ENCODE peak calls at places on chromosomes 13 and 19, in five cellular contexts. T is breast epithelium, H is endothelial cell, L is PC-9, K is cardiac fibroblast. F is an unnamed sample.

GRCh38 chr13:83272076-83272475 is 610.2 kb downstream of the SLITRK1 start:
- DNase-seq in T (no peak), H (no peak), L (no peak), K (peak), F (no peak)

GRCh38 chr19:39319892-39320168 is 833 bp downstream of the LRFN1 start:
- DNase-seq in T (no peak), H (no peak), L (no peak), K (no peak), F (no peak)

GRCh38 chr13:24215732-24216131 is 55.2 kb downstream of the SPATA13 start:
- DNase-seq in T (peak), H (no peak), L (no peak), K (peak), F (no peak)

GRCh38 chr13:96730676-96731075 is 263.6 kb downstream of the OXGR1 start:
- DNase-seq in T (no peak), H (no peak), L (no peak), K (no peak), F (no peak)

GRCh38 chr13:101181076-101181685 is 235.1 kb downstream of the NALCN start:
- DNase-seq in T (no peak), H (no peak), L (no peak), K (no peak), F (no peak)

GRCh38 chr13:97179501-97179900 is 42.6 kb upstream of the MBNL2 start:
- DNase-seq in T (peak), H (no peak), L (peak), K (no peak), F (no peak)

GRCh38 chr13:33235078-33235477 is 50.5 kb downstream of the STARD13 start:
- DNase-seq in T (no peak), H (no peak), L (no peak), K (peak), F (no peak)

GRCh38 chr13:42412812-42413795 is 141.2 kb downstream of the AKAP11 start:
- DNase-seq in T (no peak), H (no peak), L (no peak), K (peak), F (no peak)

GRCh38 chr19:30692517-30692870 is 320.3 kb downstream of the ZNF536 start:
- DNase-seq in T (no peak), H (no peak), L (no peak), K (peak), F (no peak)

GRCh38 chr19:30693179-30693578 is 321.0 kb downstream of the ZNF536 start:
- DNase-seq in T (no peak), H (no peak), L (no peak), K (no peak), F (no peak)

GRCh38 chr19:30694156-30694555 is 322.0 kb downstream of the ZNF536 start:
- DNase-seq in T (no peak), H (no peak), L (no peak), K (no peak), F (no peak)

GRCh38 chr19:30696514-30696913 is 324.3 kb downstream of the ZNF536 start:
- DNase-seq in T (no peak), H (peak), L (no peak), K (peak), F (no peak)

GRCh38 chr19:30695171-30695875 is 323.1 kb downstream of the ZNF536 start:
- DNase-seq in T (no peak), H (peak), L (no peak), K (no peak), F (no peak)
- TF ChIP-seq CTCF in T (no peak), H (no peak), L (no peak), K (no peak), F (no peak)

GRCh38 chr13:41403983-41404382 is 53.4 kb upstream of the RGCC start:
- DNase-seq in T (no peak), H (no peak), L (no peak), K (no peak), F (no peak)

GRCh38 chr13:41405367-41405766 is 52.0 kb upstream of the RGCC start:
- DNase-seq in T (no peak), H (no peak), L (no peak), K (no peak), F (no peak)

GRCh38 chr13:41398494-41399190 is 58.7 kb upstream of the RGCC start:
- DNase-seq in T (no peak), H (no peak), L (no peak), K (no peak), F (no peak)

GRCh38 chr13:41402695-41403511 is 54.4 kb upstream of the RGCC start:
- DNase-seq in T (no peak), H (no peak), L (no peak), K (no peak), F (no peak)

DNA sequence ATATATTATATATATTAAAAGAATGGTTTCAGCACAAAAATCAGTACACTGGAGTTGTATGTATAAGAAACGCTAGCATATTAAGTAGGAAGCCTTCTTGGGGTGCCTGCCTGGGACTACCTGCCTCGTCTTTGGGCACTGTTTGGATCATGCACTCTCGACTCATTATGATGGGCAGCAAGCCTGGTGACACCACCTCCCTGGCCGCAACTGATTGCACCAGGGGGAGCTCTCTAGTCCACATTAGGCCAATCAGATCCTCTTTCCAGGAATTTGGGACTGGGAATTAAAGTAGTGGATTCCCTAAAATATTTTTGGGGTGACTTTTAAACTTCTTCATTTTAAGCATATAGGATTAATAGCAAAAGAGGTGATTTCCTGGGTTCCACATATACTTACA is 56.0 kb upstream of the RGCC start:
- DNase-seq in T (no peak), H (no peak), L (no peak), K (no peak), F (no peak)
- TF ChIP-seq CTCF in T (no peak), H (no peak), L (no peak), K (no peak), F (no peak)

GRCh38 chr13:62321895-62322294 is 906.2 kb upstream of the PCDH20 start:
- DNase-seq in T (no peak), H (no peak), L (no peak), K (no peak), F (no peak)

GRCh38 chr13:62327367-62327766 is 911.7 kb upstream of the PCDH20 start:
- DNase-seq in T (no peak), H (no peak), L (no peak), K (no peak), F (no peak)

GRCh38 chr13:62321139-62321538 is 905.5 kb upstream of the PCDH20 start:
- DNase-seq in T (no peak), H (no peak), L (no peak), K (no peak), F (no peak)

GRCh38 chr13:62320731-62321130 is 905.1 kb upstream of the PCDH20 start:
- DNase-seq in T (no peak), H (no peak), L (no peak), K (no peak), F (no peak)

GRCh38 chr13:62324842-62325241 is 909.2 kb upstream of the PCDH20 start:
- DNase-seq in T (no peak), H (no peak), L (no peak), K (no peak), F (no peak)
- TF ChIP-seq CTCF in T (no peak), H (no peak), L (no peak), K (no peak), F (no peak)

GRCh38 chr13:109842521-109842920 is 56.1 kb upstream of the IRS2 start:
- DNase-seq in T (no peak), H (no peak), L (no peak), K (no peak), F (no peak)
- TF ChIP-seq CTCF in T (no peak), H (no peak), L (no peak), K (no peak), F (no peak)